ENCODE peak calls at places on chromosomes 7 and 10, in eight cellular contexts. One of them, this sample, is unnamed.

GRCh38 chr7:155523168-155523675 is 23.1 kb downstream of the CNPY1 start:
- DNase-seq in A549: no peak
- DNase-seq in MM.1S: no peak
- DNase-seq in mucosa of descending colon: no peak
- DNase-seq in CD4-positive, alpha-beta memory T cell: no peak
- DNase-seq in left ventricle myocardium inferior: no peak
- DNase-seq in heart left ventricle: no peak
- DNase-seq in tibial artery: no peak
- DNase-seq in this sample: no peak

GRCh38 chr10:18737236-18737635 is 78.0 kb downstream of the ARL5B start:
- DNase-seq in left ventricle myocardium inferior: no peak
- DNase-seq in tibial artery: no peak
- DNase-seq in A549: no peak
- DNase-seq in MM.1S: no peak
- DNase-seq in CD4-positive, alpha-beta memory T cell: no peak
- DNase-seq in mucosa of descending colon: no peak
- DNase-seq in heart left ventricle: no peak
- DNase-seq in this sample: no peak

GRCh38 chr7:66330961-66331360 is 125.8 kb downstream of the TPST1 start:
- DNase-seq in mucosa of descending colon: peak; percentile 19
- DNase-seq in CD4-positive, alpha-beta memory T cell: no peak
- DNase-seq in left ventricle myocardium inferior: peak; percentile 68
- DNase-seq in MM.1S: no peak
- DNase-seq in tibial artery: peak; percentile 82
- DNase-seq in heart left ventricle: peak; percentile 62
- DNase-seq in A549: no peak
- DNase-seq in this sample: peak; percentile 54

GRCh38 chr7:4715385-4715770 is 33.3 kb downstream of the FOXK1 start:
- DNase-seq in left ventricle myocardium inferior: peak; percentile 64
- DNase-seq in A549: no peak
- DNase-seq in CD4-positive, alpha-beta memory T cell: no peak
- DNase-seq in MM.1S: no peak
- DNase-seq in heart left ventricle: peak; percentile 84
- DNase-seq in mucosa of descending colon: peak; percentile 16
- DNase-seq in tibial artery: peak; percentile 80
- DNase-seq in this sample: peak; percentile 72

GRCh38 chr7:20482071-20482470 is 133.4 kb upstream of the ABCB5 start:
- DNase-seq in heart left ventricle: no peak
- DNase-seq in tibial artery: no peak
- DNase-seq in left ventricle myocardium inferior: no peak
- DNase-seq in mucosa of descending colon: no peak
- DNase-seq in MM.1S: no peak
- DNase-seq in CD4-positive, alpha-beta memory T cell: no peak
- DNase-seq in A549: no peak
- DNase-seq in this sample: no peak

GRCh38 chr10:94210465-94211186 is 152.1 kb downstream of the NOC3L start:
- DNase-seq in MM.1S: no peak
- DNase-seq in A549: no peak
- DNase-seq in left ventricle myocardium inferior: no peak
- DNase-seq in tibial artery: no peak
- DNase-seq in mucosa of descending colon: no peak
- DNase-seq in heart left ventricle: no peak
- DNase-seq in CD4-positive, alpha-beta memory T cell: no peak
- DNase-seq in this sample: no peak

GRCh38 chr7:55573234-55573504 is 867 bp upstream of the VOPP1 start:
- DNase-seq in A549: no peak
- DNase-seq in tibial artery: no peak
- DNase-seq in MM.1S: no peak
- DNase-seq in CD4-positive, alpha-beta memory T cell: no peak
- DNase-seq in heart left ventricle: no peak
- DNase-seq in left ventricle myocardium inferior: no peak
- DNase-seq in mucosa of descending colon: no peak
- DNase-seq in this sample: no peak

GRCh38 chr7:143390098-143390772 is 9.1 kb downstream of the ZYX start:
- DNase-seq in tibial artery: peak; percentile 61
- DNase-seq in mucosa of descending colon: no peak
- DNase-seq in heart left ventricle: no peak
- DNase-seq in left ventricle myocardium inferior: no peak
- DNase-seq in MM.1S: no peak
- DNase-seq in CD4-positive, alpha-beta memory T cell: no peak
- DNase-seq in A549: no peak
- DNase-seq in this sample: peak; percentile 68

GRCh38 chr7:128266891-128267839 is 26.1 kb downstream of the LEP start:
- DNase-seq in left ventricle myocardium inferior: peak; percentile 54
- DNase-seq in heart left ventricle: peak; percentile 45
- DNase-seq in CD4-positive, alpha-beta memory T cell: no peak
- DNase-seq in tibial artery: peak; percentile 74
- DNase-seq in MM.1S: no peak
- DNase-seq in mucosa of descending colon: peak; percentile 32
- DNase-seq in A549: no peak
- DNase-seq in this sample: no peak

GRCh38 chr10:48428896-48429295 is 122.4 kb downstream of the MAPK8 start:
- DNase-seq in heart left ventricle: no peak
- DNase-seq in tibial artery: no peak
- DNase-seq in left ventricle myocardium inferior: no peak
- DNase-seq in mucosa of descending colon: no peak
- DNase-seq in MM.1S: no peak
- DNase-seq in CD4-positive, alpha-beta memory T cell: no peak
- DNase-seq in A549: no peak
- DNase-seq in this sample: no peak

GRCh38 chr7:154578351-154578750 is 424.6 kb downstream of the PAXIP1 start:
- DNase-seq in A549: no peak
- DNase-seq in heart left ventricle: no peak
- DNase-seq in MM.1S: no peak
- DNase-seq in CD4-positive, alpha-beta memory T cell: no peak
- DNase-seq in mucosa of descending colon: no peak
- DNase-seq in left ventricle myocardium inferior: no peak
- DNase-seq in tibial artery: no peak
- DNase-seq in this sample: no peak

GRCh38 chr10:30756151-30756550 is 126.6 kb upstream of the LYZL2 start:
- DNase-seq in tibial artery: no peak
- DNase-seq in left ventricle myocardium inferior: no peak
- DNase-seq in mucosa of descending colon: no peak
- DNase-seq in A549: no peak
- DNase-seq in MM.1S: no peak
- DNase-seq in CD4-positive, alpha-beta memory T cell: no peak
- DNase-seq in heart left ventricle: no peak
- DNase-seq in this sample: no peak

GRCh38 chr7:134667899-134668298 is 21.2 kb downstream of the BPGM start:
- DNase-seq in MM.1S: no peak
- DNase-seq in CD4-positive, alpha-beta memory T cell: no peak
- DNase-seq in tibial artery: no peak
- DNase-seq in mucosa of descending colon: no peak
- DNase-seq in heart left ventricle: no peak
- DNase-seq in A549: no peak
- DNase-seq in left ventricle myocardium inferior: no peak
- DNase-seq in this sample: no peak

GRCh38 chr7:43072530-43072929 is 39.9 kb upstream of the HECW1 start:
- DNase-seq in tibial artery: no peak
- DNase-seq in A549: no peak
- DNase-seq in CD4-positive, alpha-beta memory T cell: no peak
- DNase-seq in MM.1S: peak; percentile 77
- DNase-seq in left ventricle myocardium inferior: no peak
- DNase-seq in heart left ventricle: no peak
- DNase-seq in mucosa of descending colon: no peak
- DNase-seq in this sample: no peak

GRCh38 chr10:30182191-30183075 is 123.0 kb upstream of the JCAD start:
- DNase-seq in MM.1S: no peak
- DNase-seq in CD4-positive, alpha-beta memory T cell: no peak
- DNase-seq in left ventricle myocardium inferior: no peak
- DNase-seq in heart left ventricle: peak; percentile 27
- DNase-seq in mucosa of descending colon: no peak
- DNase-seq in A549: peak; percentile 80
- DNase-seq in tibial artery: no peak
- DNase-seq in this sample: peak; percentile 60

GRCh38 chr7:108143658-108144420 is 13.7 kb upstream of the LAMB4 start:
- DNase-seq in MM.1S: no peak
- DNase-seq in tibial artery: no peak
- DNase-seq in mucosa of descending colon: no peak
- DNase-seq in A549: no peak
- DNase-seq in left ventricle myocardium inferior: no peak
- DNase-seq in heart left ventricle: no peak
- DNase-seq in CD4-positive, alpha-beta memory T cell: no peak
- DNase-seq in this sample: no peak

GRCh38 chr7:46363688-46364087 is 442.6 kb upstream of the IGFBP3 start:
- DNase-seq in A549: no peak
- DNase-seq in CD4-positive, alpha-beta memory T cell: no peak
- DNase-seq in heart left ventricle: no peak
- DNase-seq in left ventricle myocardium inferior: no peak
- DNase-seq in tibial artery: no peak
- DNase-seq in MM.1S: no peak
- DNase-seq in mucosa of descending colon: peak; percentile 5
- DNase-seq in this sample: no peak

GRCh38 chr10:121791761-121792160 is 136.1 kb downstream of the ATE1 start:
- DNase-seq in MM.1S: no peak
- DNase-seq in CD4-positive, alpha-beta memory T cell: no peak
- DNase-seq in mucosa of descending colon: no peak
- DNase-seq in heart left ventricle: no peak
- DNase-seq in tibial artery: no peak
- DNase-seq in left ventricle myocardium inferior: no peak
- DNase-seq in A549: no peak
- DNase-seq in this sample: no peak

GRCh38 chr10:29728541-29729049 is 93.8 kb upstream of the SVIL start:
- DNase-seq in A549: no peak
- DNase-seq in MM.1S: no peak
- DNase-seq in heart left ventricle: no peak
- DNase-seq in tibial artery: no peak
- DNase-seq in left ventricle myocardium inferior: no peak
- DNase-seq in CD4-positive, alpha-beta memory T cell: no peak
- DNase-seq in mucosa of descending colon: no peak
- DNase-seq in this sample: no peak

GRCh38 chr10:44399478-44400451 is 14.9 kb upstream of the CXCL12 start:
- DNase-seq in heart left ventricle: no peak
- DNase-seq in tibial artery: no peak
- DNase-seq in mucosa of descending colon: no peak
- DNase-seq in CD4-positive, alpha-beta memory T cell: no peak
- DNase-seq in MM.1S: no peak
- DNase-seq in left ventricle myocardium inferior: no peak
- DNase-seq in A549: no peak
- DNase-seq in this sample: peak; percentile 12

GRCh38 chr10:12637649-12638048 is 288.3 kb downstream of the CAMK1D start:
- DNase-seq in heart left ventricle: no peak
- DNase-seq in MM.1S: no peak
- DNase-seq in mucosa of descending colon: no peak
- DNase-seq in tibial artery: no peak
- DNase-seq in A549: no peak
- DNase-seq in left ventricle myocardium inferior: no peak
- DNase-seq in CD4-positive, alpha-beta memory T cell: no peak
- DNase-seq in this sample: no peak

GRCh38 chr10:122853665-122854313 is 8.1 kb upstream of the CUZD1 start:
- DNase-seq in left ventricle myocardium inferior: no peak
- DNase-seq in MM.1S: no peak
- DNase-seq in tibial artery: no peak
- DNase-seq in A549: no peak
- DNase-seq in mucosa of descending colon: no peak
- DNase-seq in heart left ventricle: no peak
- DNase-seq in CD4-positive, alpha-beta memory T cell: no peak
- DNase-seq in this sample: no peak

GRCh38 chr10:77667426-77668324 is 30.1 kb upstream of the KCNMA1 start:
- DNase-seq in MM.1S: peak; percentile 27
- DNase-seq in mucosa of descending colon: no peak
- DNase-seq in CD4-positive, alpha-beta memory T cell: no peak
- DNase-seq in left ventricle myocardium inferior: no peak
- DNase-seq in heart left ventricle: no peak
- DNase-seq in A549: no peak
- DNase-seq in tibial artery: no peak
- DNase-seq in this sample: no peak

DNA sequence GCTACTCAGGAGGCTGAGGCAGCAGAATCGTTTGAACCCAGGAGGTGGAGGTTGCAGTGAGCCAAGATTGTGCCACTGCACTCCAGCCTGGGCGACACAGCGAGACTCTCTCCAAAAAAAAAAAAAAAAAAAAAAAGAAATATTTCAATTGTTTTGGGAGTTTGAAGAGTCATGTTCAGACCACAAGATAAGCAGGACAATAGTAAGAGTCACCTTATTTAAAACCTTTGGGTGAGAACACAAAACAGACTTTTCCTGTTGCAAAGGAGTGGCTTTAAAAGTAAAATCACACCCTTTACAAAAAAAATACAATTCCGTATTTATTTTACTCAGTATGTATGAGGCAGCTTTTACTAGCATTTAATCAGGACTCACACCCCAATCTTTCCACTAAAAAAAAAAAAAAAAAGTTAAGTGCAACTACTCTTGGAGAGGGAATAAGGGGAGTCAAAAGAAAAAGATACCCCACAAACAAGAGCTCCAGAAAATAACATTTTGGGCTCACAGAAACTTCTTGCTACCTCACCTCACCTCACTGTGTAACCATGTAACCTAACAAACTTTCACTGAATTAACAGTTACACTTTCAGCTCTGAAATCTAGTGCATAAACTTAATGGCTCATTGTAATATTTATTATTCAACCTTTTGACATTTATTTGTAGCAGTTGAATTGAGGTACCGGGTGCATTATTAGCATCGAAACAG is 11.2 kb downstream of the SKIDA1 start:
- DNase-seq in heart left ventricle: no peak
- DNase-seq in mucosa of descending colon: no peak
- DNase-seq in A549: no peak
- DNase-seq in left ventricle myocardium inferior: no peak
- DNase-seq in CD4-positive, alpha-beta memory T cell: no peak
- DNase-seq in MM.1S: no peak
- DNase-seq in tibial artery: no peak
- DNase-seq in this sample: no peak
- H3K4me1 ChIP-seq in heart left ventricle: no peaks in the 10 kb centered on the region
- H3K4me1 ChIP-seq in mucosa of descending colon: peaks cover 23% of the 10 kb centered on the region
- H3K4me1 ChIP-seq in A549: peaks cover 55% of the 10 kb centered on the region
- H3K4me1 ChIP-seq in left ventricle myocardium inferior: peaks cover 52% of the 10 kb centered on the region
- H3K4me1 ChIP-seq in CD4-positive, alpha-beta memory T cell: peaks cover 28% of the 10 kb centered on the region
- H3K4me1 ChIP-seq in MM.1S: no peaks in the 10 kb centered on the region
- H3K4me1 ChIP-seq in tibial artery: no peaks in the 10 kb centered on the region
- H3K4me1 ChIP-seq in this sample: peaks cover 4% of the 10 kb centered on the region

GRCh38 chr7:78073470-78074382 is 275.2 kb downstream of the PHTF2 start:
- DNase-seq in A549: no peak
- DNase-seq in left ventricle myocardium inferior: no peak
- DNase-seq in mucosa of descending colon: no peak
- DNase-seq in heart left ventricle: no peak
- DNase-seq in tibial artery: no peak
- DNase-seq in CD4-positive, alpha-beta memory T cell: no peak
- DNase-seq in MM.1S: no peak
- DNase-seq in this sample: no peak
- H3K4me3 ChIP-seq in A549: no peak overlapping the region
- H3K4me3 ChIP-seq in left ventricle myocardium inferior: no peak overlapping the region
- H3K4me3 ChIP-seq in mucosa of descending colon: no peak overlapping the region
- H3K4me3 ChIP-seq in heart left ventricle: no peak overlapping the region
- H3K4me3 ChIP-seq in tibial artery: no peak overlapping the region
- H3K4me3 ChIP-seq in CD4-positive, alpha-beta memory T cell: no peak overlapping the region
- H3K4me3 ChIP-seq in MM.1S: no peak overlapping the region
- H3K4me3 ChIP-seq in this sample: no peak overlapping the region

GRCh38 chr7:105028004-105028403 is 14.0 kb downstream of the KMT2E start:
- DNase-seq in left ventricle myocardium inferior: no peak
- DNase-seq in CD4-positive, alpha-beta memory T cell: no peak
- DNase-seq in MM.1S: no peak
- DNase-seq in tibial artery: no peak
- DNase-seq in A549: no peak
- DNase-seq in heart left ventricle: no peak
- DNase-seq in mucosa of descending colon: no peak
- DNase-seq in this sample: no peak
- H3K4me1 ChIP-seq in left ventricle myocardium inferior: peaks cover 94% of the 10 kb centered on the region
- H3K4me1 ChIP-seq in CD4-positive, alpha-beta memory T cell: peaks cover 84% of the 10 kb centered on the region
- H3K4me1 ChIP-seq in MM.1S: peaks cover 21% of the 10 kb centered on the region
- H3K4me1 ChIP-seq in tibial artery: no peaks in the 10 kb centered on the region
- H3K4me1 ChIP-seq in A549: peaks cover 32% of the 10 kb centered on the region
- H3K4me1 ChIP-seq in heart left ventricle: peaks cover 73% of the 10 kb centered on the region
- H3K4me1 ChIP-seq in mucosa of descending colon: peaks cover 59% of the 10 kb centered on the region
- H3K4me1 ChIP-seq in this sample: peaks cover 10% of the 10 kb centered on the region

GRCh38 chr7:140316165-140316661 is 82.1 kb downstream of the SLC37A3 start:
- DNase-seq in mucosa of descending colon: peak; percentile 67
- DNase-seq in tibial artery: peak; percentile 94
- DNase-seq in heart left ventricle: peak; percentile 82
- DNase-seq in left ventricle myocardium inferior: peak; percentile 44
- DNase-seq in A549: peak; percentile 44
- DNase-seq in MM.1S: no peak
- DNase-seq in CD4-positive, alpha-beta memory T cell: no peak
- DNase-seq in this sample: peak; percentile 92
- H3K4me3 ChIP-seq in mucosa of descending colon: no peak overlapping the region
- H3K4me3 ChIP-seq in tibial artery: peak overlapping the region; percentile 24
- H3K4me3 ChIP-seq in heart left ventricle: peak overlapping the region; percentile 45
- H3K4me3 ChIP-seq in left ventricle myocardium inferior: peak overlapping the region; percentile 42
- H3K4me3 ChIP-seq in A549: no peak overlapping the region
- H3K4me3 ChIP-seq in MM.1S: no peak overlapping the region
- H3K4me3 ChIP-seq in CD4-positive, alpha-beta memory T cell: no peak overlapping the region
- H3K4me3 ChIP-seq in this sample: no peak overlapping the region

This sample was measured in aorta.